ENCODE peak calls at places on chromosomes 11 and 22, in five cellular contexts. Y is GM13976, I is GM06990, H is transverse colon, S is BJ. X is an unnamed sample.

GRCh38 chr22:40853961-40854360 is 2.5 kb downstream of the ST13 start:
- DNase-seq in Y (no peak), I (no peak), H (no peak), S (no peak), X (no peak)

GRCh38 chr11:110100476-110101240 is 7.5 kb downstream of the ZC3H12C start:
- DNase-seq in Y (no peak), I (no peak), H (no peak), S (no peak), X (no peak)

GRCh38 chr11:14179126-14179820 is 179.7 kb downstream of the RRAS2 start:
- DNase-seq in Y (no peak), I (no peak), H (no peak), S (peak), X (no peak)

GRCh38 chr22:49281467-49282340 is 546.0 kb downstream of the BRD1 start:
- DNase-seq in Y (no peak), I (no peak), H (no peak), S (no peak), X (no peak)

GRCh38 chr11:66857234-66857926 is 516 bp downstream of the LRFN4 start:
- DNase-seq in Y (peak), I (no peak), H (no peak), S (no peak), X (no peak)

GRCh38 chr11:103968685-103969084 is 67.8 kb upstream of the DDI1 start:
- DNase-seq in Y (no peak), I (no peak), H (no peak), S (no peak), X (no peak)

GRCh38 chr22:30195245-30196140 is 51.1 kb downstream of the LIF start:
- DNase-seq in Y (peak), I (no peak), H (no peak), S (no peak), X (no peak)

GRCh38 chr11:87548797-87549196 is 511.1 kb downstream of the TMEM135 start:
- DNase-seq in Y (no peak), I (no peak), H (no peak), S (no peak), X (no peak)

GRCh38 chr11:30535818-30536217 is 50.3 kb downstream of the MPPED2 start:
- DNase-seq in Y (no peak), I (no peak), H (no peak), S (no peak), X (no peak)

GRCh38 chr11:110297726-110298297 is 1.4 kb upstream of the RDX start:
- DNase-seq in Y (no peak), I (no peak), H (no peak), S (no peak), X (no peak)

GRCh38 chr11:38005597-38005996 is 1407.6 kb upstream of the RAG2 start:
- DNase-seq in Y (no peak), I (no peak), H (no peak), S (peak), X (no peak)

GRCh38 chr22:19872779-19873137 is 18.1 kb upstream of the GNB1L start:
- DNase-seq in Y (no peak), I (no peak), H (no peak), S (no peak), X (no peak)

GRCh38 chr11:119891392-119891791 is 162.4 kb upstream of the NECTIN1 start:
- DNase-seq in Y (no peak), I (no peak), H (no peak), S (no peak), X (no peak)

GRCh38 chr11:61765550-61766253 is 13.3 kb downstream of the MYRF start:
- DNase-seq in Y (no peak), I (no peak), H (no peak), S (no peak), X (no peak)

GRCh38 chr11:88454881-88455280 is 117.3 kb upstream of the CTSC start:
- DNase-seq in Y (no peak), I (no peak), H (no peak), S (no peak), X (no peak)

GRCh38 chr11:116230453-116230852 is 542.3 kb downstream of the BUD13 start:
- DNase-seq in Y (no peak), I (no peak), H (no peak), S (no peak), X (no peak)

GRCh38 chr11:111395081-111395480 is 16.0 kb upstream of the POU2AF1 start:
- DNase-seq in Y (no peak), I (no peak), H (no peak), S (no peak), X (no peak)

GRCh38 chr11:57322881-57323467 is 1.8 kb downstream of the TNKS1BP1 start:
- DNase-seq in Y (no peak), I (no peak), H (no peak), S (no peak), X (no peak)

GRCh38 chr22:35587447-35587870 is 29.7 kb downstream of the MB start:
- DNase-seq in Y (no peak), I (no peak), H (peak), S (no peak), X (no peak)

GRCh38 chr22:27642104-27642800 is 159.3 kb downstream of the MN1 start:
- DNase-seq in Y (no peak), I (no peak), H (no peak), S (no peak), X (no peak)

GRCh38 chr22:32323513-32324164 is 34.0 kb upstream of the RFPL3 start:
- DNase-seq in Y (no peak), I (no peak), H (no peak), S (no peak), X (no peak)

GRCh38 chr11:107856981-107857517 is 1.5 kb downstream of the SLC35F2 start:
- DNase-seq in Y (no peak), I (no peak), H (peak), S (no peak), X (no peak)

GRCh38 chr11:7600205-7600775 is 73.0 kb downstream of the CYB5R2 start:
- DNase-seq in Y (no peak), I (no peak), H (peak), S (no peak), X (no peak)

GRCh38 chr11:121591405-121592033 is 138.8 kb upstream of the SORL1-AS1 start:
- DNase-seq in Y (peak), I (no peak), H (peak), S (peak), X (peak)

GRCh38 chr11:73404048-73404447 is 27.8 kb downstream of the RELT start:
- DNase-seq in Y (peak), I (no peak), H (peak), S (no peak), X (peak)

GRCh38 chr11:131884461-131885073 is 514.2 kb downstream of the NTM start:
- DNase-seq in Y (no peak), I (no peak), H (no peak), S (no peak), X (no peak)

GRCh38 chr11:2991477-2992233 is 474 bp downstream of the NAP1L4 start:
- DNase-seq in Y (no peak), I (no peak), H (no peak), S (no peak), X (peak)

GRCh38 chr11:64007629-64008282 is 21.5 kb downstream of the OTUB1 start:
- DNase-seq in Y (no peak), I (no peak), H (peak), S (no peak), X (no peak)

GRCh38 chr11:87212891-87213290 is 175.2 kb downstream of the TMEM135 start:
- DNase-seq in Y (no peak), I (no peak), H (no peak), S (no peak), X (no peak)

GRCh38 chr22:39013923-39014722 is at the start of gene APOBEC3C:
- DNase-seq in Y (peak), I (peak), H (peak), S (peak), X (peak)

GRCh38 chr11:102760355-102761035 is 19.9 kb downstream of the MMP10 start:
- DNase-seq in Y (no peak), I (no peak), H (no peak), S (peak), X (no peak)

GRCh38 chr11:65719887-65720236 is 736 bp downstream of the RNASEH2C start:
- DNase-seq in Y (no peak), I (no peak), H (no peak), S (no peak), X (peak)

GRCh38 chr11:73271936-73272679 is at the start of gene P2RY6:
- DNase-seq in Y (no peak), I (no peak), H (peak), S (no peak), X (no peak)

GRCh38 chr11:103525069-103525468 is 415.8 kb downstream of the DYNC2H1 start:
- DNase-seq in Y (no peak), I (no peak), H (no peak), S (peak), X (no peak)

GRCh38 chr22:47138898-47139789 is 376.7 kb downstream of the TBC1D22A start:
- DNase-seq in Y (no peak), I (no peak), H (no peak), S (no peak), X (no peak)

GRCh38 chr22:50531546-50532352 is 1.9 kb upstream of the TYMP start:
- DNase-seq in Y (peak), I (peak), H (peak), S (no peak), X (peak)

GRCh38 chr11:72719144-72719543 is 33.1 kb downstream of the ARAP1 start:
- DNase-seq in Y (no peak), I (no peak), H (no peak), S (no peak), X (no peak)

GRCh38 chr11:29260939-29261705 is 755.7 kb downstream of the KCNA4 start:
- DNase-seq in Y (no peak), I (no peak), H (no peak), S (no peak), X (no peak)

DNA sequence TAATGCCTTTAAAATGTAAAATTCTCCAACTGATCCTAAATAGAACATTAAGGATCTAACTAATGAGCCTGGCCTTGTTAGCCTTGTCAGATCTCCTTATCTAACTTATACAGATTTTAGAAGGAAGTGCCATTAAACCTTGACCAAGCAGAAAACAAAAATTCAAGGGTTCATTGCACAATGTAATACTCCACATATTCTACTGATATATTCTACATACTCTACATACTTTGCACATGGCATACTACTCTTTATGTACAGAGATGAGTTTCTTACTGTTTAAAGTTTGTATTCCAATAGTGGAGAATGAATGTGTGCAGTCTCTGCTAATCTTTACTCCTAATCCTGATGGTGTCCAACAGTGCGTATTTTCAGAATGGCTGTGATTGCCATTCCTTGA is 297.2 kb downstream of the LUZP2 start:
- DNase-seq in Y (no peak), I (no peak), H (no peak), S (no peak), X (no peak)
- TF ChIP-seq CTCF in Y (no peak), I (no peak), H (no peak), S (no peak), X (no peak)

GRCh38 chr11:92046103-92046502 is 178.5 kb upstream of the FAT3 start:
- DNase-seq in Y (no peak), I (no peak), H (no peak), S (no peak), X (no peak)

GRCh38 chr11:92050305-92050704 is 174.3 kb upstream of the FAT3 start:
- DNase-seq in Y (no peak), I (no peak), H (no peak), S (no peak), X (no peak)

GRCh38 chr11:92048415-92048814 is 176.2 kb upstream of the FAT3 start:
- DNase-seq in Y (no peak), I (no peak), H (no peak), S (no peak), X (no peak)

DNA sequence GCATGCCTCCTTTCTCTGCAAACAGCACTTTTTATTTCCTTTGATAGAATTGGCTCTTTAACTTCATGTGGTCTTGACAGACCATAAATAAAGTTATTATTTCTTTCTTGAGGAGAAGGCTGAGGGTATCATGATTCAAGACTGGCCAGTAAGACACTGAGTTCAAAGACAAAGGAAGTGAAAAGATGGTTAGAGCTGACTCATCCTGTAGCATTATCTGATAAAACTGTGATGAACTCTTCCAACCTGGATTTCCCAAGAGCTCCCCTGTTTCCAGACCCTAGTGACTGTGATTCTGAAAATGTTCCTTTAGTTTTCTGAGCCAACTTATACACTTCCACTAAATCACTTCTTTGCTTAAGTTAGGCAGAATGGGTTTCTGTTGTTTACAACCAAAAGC is 179.3 kb upstream of the FAT3 start:
- DNase-seq in Y (no peak), I (no peak), H (no peak), S (no peak), X (no peak)
- TF ChIP-seq CTCF in Y (no peak), I (no peak), H (no peak), S (no peak), X (no peak)

DNA sequence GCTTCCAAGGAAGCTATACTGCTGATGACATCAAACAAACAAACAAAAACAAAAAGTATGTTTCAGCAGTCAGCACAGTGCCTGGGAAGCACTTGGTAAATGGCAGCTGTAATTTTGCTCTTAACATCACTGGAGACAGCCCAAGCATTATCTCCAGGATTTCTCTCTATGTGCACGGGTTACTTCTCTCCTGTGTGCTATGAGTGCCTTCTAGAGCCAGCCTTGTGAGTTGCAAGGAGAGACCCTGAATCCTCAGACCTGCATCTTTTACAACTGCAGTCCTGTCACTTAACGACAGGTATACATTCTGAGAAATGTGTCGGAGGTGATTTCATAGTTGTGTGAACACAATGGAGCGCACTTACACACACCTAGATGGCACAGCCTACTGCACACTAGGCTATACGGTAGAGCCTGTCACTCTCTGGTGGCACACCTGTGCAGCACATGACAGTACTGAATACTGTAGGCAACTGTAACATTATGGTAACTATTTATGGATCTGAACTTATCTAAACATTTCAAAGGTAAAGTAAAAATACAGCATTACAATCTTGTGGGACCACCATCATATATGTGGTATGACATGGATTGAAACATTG is 662.5 kb upstream of the B3GAT1 start:
- DNase-seq in Y (no peak), I (no peak), H (no peak), S (no peak), X (no peak)
- TF ChIP-seq CTCF in Y (no peak), I (peak), H (no peak), S (peak), X (peak)

GRCh38 chr11:75767228-75767572 is 1.4 kb upstream of the DGAT2 start:
- DNase-seq in Y (no peak), I (no peak), H (no peak), S (no peak), X (no peak)

GRCh38 chr11:75767793-75768111 is 826 bp upstream of the DGAT2 start:
- DNase-seq in Y (no peak), I (no peak), H (no peak), S (no peak), X (no peak)

GRCh38 chr11:75766449-75767227 is 1.9 kb upstream of the DGAT2 start:
- DNase-seq in Y (peak), I (no peak), H (no peak), S (no peak), X (peak)

GRCh38 chr11:75768909-75769771 is 562 bp downstream of the DGAT2 start:
- DNase-seq in Y (peak), I (no peak), H (no peak), S (no peak), X (no peak)

DNA sequence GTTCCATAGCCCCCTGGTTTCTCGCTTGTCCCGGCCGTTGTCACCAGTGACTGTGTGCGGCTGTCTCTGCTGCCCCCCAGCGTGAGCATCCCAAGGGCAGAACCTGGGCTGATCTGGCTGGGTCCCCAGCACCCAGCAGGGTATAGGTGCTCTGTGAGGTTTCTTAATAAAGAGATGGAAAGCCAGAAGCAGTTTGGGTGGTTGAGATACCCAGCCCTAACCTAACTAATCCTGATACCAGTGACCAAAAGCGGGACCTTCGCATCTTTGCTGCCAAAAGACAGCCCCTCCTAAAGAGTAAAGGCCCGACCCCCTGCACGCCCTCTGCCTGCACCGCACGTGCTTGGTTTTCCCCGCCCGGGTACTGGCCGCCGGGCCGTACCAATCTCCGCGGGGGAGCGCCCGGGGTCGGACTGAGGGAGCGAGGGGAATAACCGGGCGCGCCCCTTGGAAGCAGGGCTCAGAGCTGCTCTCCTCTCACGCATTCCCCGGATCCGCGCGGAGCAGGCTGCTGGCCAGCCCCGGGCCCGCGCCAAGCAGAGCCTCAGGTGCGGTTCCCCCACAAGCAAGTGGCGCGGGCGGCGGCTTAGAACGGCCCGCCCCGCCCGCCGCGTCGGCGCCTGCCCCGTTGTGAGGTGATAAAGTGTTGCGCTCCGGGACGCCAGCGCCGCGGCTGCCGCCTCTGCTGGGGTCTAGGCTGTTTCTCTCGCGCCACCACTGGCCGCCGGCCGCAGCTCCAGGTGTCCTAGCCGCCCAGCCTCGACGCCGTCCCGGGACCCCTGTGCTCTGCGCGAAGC is at the start of gene DGAT2:
- DNase-seq in Y (peak), I (peak), H (peak), S (no peak), X (peak)
- TF ChIP-seq CTCF in Y (peak), I (peak), H (peak), S (no peak), X (peak)